ENCODE peak calls at places on chromosome X, in five cellular contexts. L is adipocyte, K is A549, X is GM06990, N is kidney tubule cell. B is an unnamed sample.

GRCh38 chrX:53095796-53096195 is 1.9 kb downstream of the KANTR start:
- DNase-seq in L (no peak), K (no peak), X (no peak), N (no peak), B (no peak)

GRCh38 chrX:4844376-4844775 is 1130.9 kb upstream of the PRKX start:
- DNase-seq in L (no peak), K (no peak), X (no peak), N (no peak), B (peak; percentile 61)

GRCh38 chrX:10756365-10756915 is 136.1 kb upstream of the MID1 start:
- DNase-seq in L (peak; percentile 66), K (peak; percentile 56), X (no peak), N (peak; percentile 86), B (peak; percentile 76)

GRCh38 chrX:68648960-68649359 is 1.5 kb downstream of the STARD8 start:
- DNase-seq in L (no peak), K (no peak), X (no peak), N (peak; percentile 23), B (no peak)

GRCh38 chrX:9394212-9394611 is 70.6 kb upstream of the TBL1X start:
- DNase-seq in L (no peak), K (no peak), X (no peak), N (no peak), B (no peak)

GRCh38 chrX:76434103-76434741 is 6.7 kb downstream of the MAGEE1 start:
- DNase-seq in L (no peak), K (no peak), X (no peak), N (no peak), B (no peak)

GRCh38 chrX:48785525-48786214 is 720 bp upstream of the GATA1 start:
- DNase-seq in L (no peak), K (no peak), X (no peak), N (no peak), B (no peak)

GRCh38 chrX:126027229-126027628 is 138.9 kb downstream of the DCAF12L2 start:
- DNase-seq in L (no peak), K (no peak), X (no peak), N (no peak), B (no peak)

GRCh38 chrX:119252716-119253115 is 16.6 kb downstream of the PGRMC1 start:
- DNase-seq in L (no peak), K (no peak), X (no peak), N (no peak), B (no peak)

B was measured in epithelial cell of esophagus.